ENCODE peak calls at places on chromosomes 1 and 21, in seven cellular contexts. A is brain microvascular endothelial cell; I is coronary artery; S is CD8-positive, alpha-beta T cell; U is kidney epithelial cell; N is AG04450; T is fibroblast of the aortic adventitia. Q is an unnamed sample.

GRCh38 chr1:87151500-87152421 is 176.9 kb upstream of the LMO4 start:
- DNase-seq in A (peak), U (no peak), S (no peak), T (peak), N (peak), I (no peak), Q (peak)

GRCh38 chr1:58447047-58447446 is 99.5 kb downstream of the OMA1 start:
- DNase-seq in N (no peak), U (no peak), A (no peak), I (no peak), T (no peak), S (no peak), Q (no peak)

GRCh38 chr1:229440821-229441537 is 7.1 kb upstream of the ACTA1 start:
- DNase-seq in I (no peak), A (peak), T (peak), N (peak), S (no peak), U (peak), Q (peak)

GRCh38 chr21:45739218-45740087 is 95.9 kb downstream of the PCBP3 start:
- DNase-seq in A (no peak), I (no peak), T (no peak), S (no peak), N (no peak), U (no peak), Q (no peak)

GRCh38 chr1:202289009-202289408 is 52.7 kb downstream of the UBE2T start:
- DNase-seq in I (no peak), U (no peak), T (no peak), N (no peak), A (no peak), S (no peak), Q (no peak)

GRCh38 chr1:1629430-1630190 is 2.4 kb upstream of the MMP23B start:
- DNase-seq in U (no peak), I (peak), A (no peak), S (peak), N (no peak), T (no peak), Q (peak)

GRCh38 chr1:84020151-84020550 is 21.2 kb upstream of the TTLL7 start:
- DNase-seq in A (no peak), N (no peak), T (no peak), S (no peak), U (no peak), I (no peak), Q (no peak)

GRCh38 chr1:214515544-214516433 is 35.6 kb downstream of the PTPN14 start:
- DNase-seq in S (no peak), N (no peak), I (no peak), U (no peak), A (no peak), T (peak), Q (no peak)

GRCh38 chr21:33514234-33514633 is 22.7 kb upstream of the DNAJC28 start:
- DNase-seq in I (no peak), S (no peak), U (no peak), A (no peak), N (no peak), T (peak), Q (no peak)

GRCh38 chr1:224623310-224623714 is 7.2 kb downstream of the CNIH3 start:
- DNase-seq in U (no peak), I (no peak), N (no peak), A (peak), T (no peak), S (no peak), Q (peak)

GRCh38 chr1:173590557-173590956 is 12.3 kb downstream of the SLC9C2 start:
- DNase-seq in S (no peak), N (no peak), I (no peak), A (no peak), T (no peak), U (no peak), Q (no peak)

GRCh38 chr1:23558140-23558871 is 995 bp downstream of the ID3 start:
- DNase-seq in N (no peak), S (peak), T (peak), U (no peak), I (peak), A (no peak), Q (peak)

GRCh38 chr1:91383461-91383860 is 21.2 kb downstream of the HFM1 start:
- DNase-seq in I (no peak), N (no peak), S (no peak), U (no peak), T (peak), A (no peak), Q (no peak)

GRCh38 chr1:214400136-214400535 is 119.2 kb downstream of the SMYD2 start:
- DNase-seq in I (no peak), S (no peak), A (peak), U (no peak), T (no peak), N (no peak), Q (no peak)

GRCh38 chr1:78333426-78334012 is 157.3 kb upstream of the PTGFR start:
- DNase-seq in U (no peak), N (peak), S (no peak), A (peak), I (no peak), T (peak), Q (no peak)

GRCh38 chr1:187817782-187818181 is 989.0 kb downstream of the PLA2G4A start:
- DNase-seq in T (no peak), U (no peak), I (no peak), S (no peak), N (no peak), A (no peak), Q (no peak)

GRCh38 chr1:178490136-178490535 is 6.6 kb downstream of the CLEC20A start:
- DNase-seq in I (no peak), A (no peak), T (no peak), S (peak), U (no peak), N (no peak), Q (no peak)

GRCh38 chr1:182643699-182644098 is 39.5 kb upstream of the RGS16 start:
- DNase-seq in N (no peak), U (no peak), A (no peak), T (no peak), I (no peak), S (no peak), Q (no peak)

GRCh38 chr21:46126321-46127238 is 28.7 kb downstream of the COL6A2 start:
- DNase-seq in I (peak), N (no peak), A (no peak), U (no peak), S (no peak), T (no peak), Q (peak)

GRCh38 chr1:196678510-196678884 is 26.7 kb downstream of the CFH start:
- DNase-seq in N (peak), T (peak), U (peak), I (no peak), S (no peak), A (peak), Q (no peak)

GRCh38 chr1:6148497-6149241 is 31.5 kb downstream of the CHD5 start:
- DNase-seq in S (peak), A (peak), N (no peak), T (no peak), U (no peak), I (no peak), Q (peak)

GRCh38 chr1:209207701-209208286 is 375.7 kb upstream of the CAMK1G start:
- DNase-seq in T (peak), A (peak), S (no peak), U (peak), N (peak), I (no peak), Q (peak)

GRCh38 chr21:42745511-42746239 is 92.3 kb downstream of the PDE9A start:
- DNase-seq in I (no peak), A (no peak), S (peak), U (no peak), T (no peak), N (no peak), Q (peak)

GRCh38 chr1:74395492-74395891 is 116.9 kb downstream of the LRRC53 start:
- DNase-seq in T (no peak), U (peak), S (no peak), I (no peak), A (peak), N (peak), Q (no peak)

GRCh38 chr1:54273092-54273836 is 73.3 kb downstream of the MRPL37 start:
- DNase-seq in A (peak), U (peak), T (peak), S (no peak), I (peak), N (peak), Q (no peak)

GRCh38 chr21:44090332-44090731 is 16.9 kb upstream of the PWP2 start:
- DNase-seq in N (no peak), U (no peak), S (no peak), T (no peak), A (no peak), I (peak), Q (peak)

GRCh38 chr1:43970502-43970901 is 692 bp downstream of the DPH2 start:
- DNase-seq in T (no peak), U (no peak), S (no peak), A (no peak), N (no peak), I (no peak), Q (peak)

GRCh38 chr1:232925421-232926202 is 24.8 kb upstream of the NTPCR start:
- DNase-seq in N (no peak), I (no peak), U (no peak), S (no peak), T (no peak), A (no peak), Q (no peak)
- TF ChIP-seq CTCF in N (no peak), I (no peak), U (no peak), S (no peak), T (no peak), A (no peak), Q (no peak)

GRCh38 chr1:36571106-36571505 is 88.4 kb upstream of the CSF3R start:
- DNase-seq in A (no peak), T (no peak), U (no peak), S (no peak), N (no peak), I (no peak), Q (no peak)

GRCh38 chr1:36572906-36573305 is 90.2 kb upstream of the CSF3R start:
- DNase-seq in T (no peak), U (no peak), A (no peak), N (no peak), S (no peak), I (no peak), Q (no peak)

GRCh38 chr1:36570016-36570415 is 87.3 kb upstream of the CSF3R start:
- DNase-seq in U (no peak), S (no peak), A (no peak), I (peak), T (no peak), N (no peak), Q (no peak)

GRCh38 chr1:36572142-36572715 is 89.5 kb upstream of the CSF3R start:
- DNase-seq in T (no peak), I (no peak), U (no peak), A (no peak), S (no peak), N (no peak), Q (no peak)

GRCh38 chr1:36570478-36571060 is 87.9 kb upstream of the CSF3R start:
- DNase-seq in N (no peak), S (no peak), T (no peak), A (no peak), I (no peak), U (no peak), Q (no peak)
- H3K4me3 ChIP-seq in N (no peak), S (no peak), T (no peak), A (no peak), I (no peak), U (no peak), Q (no peak)

GRCh38 chr1:85850238-85850637 is 142.0 kb upstream of the ZNHIT6 start:
- DNase-seq in U (peak), N (peak), A (peak), S (no peak), T (peak), I (no peak), Q (peak)
- TF ChIP-seq CTCF in U (peak), N (peak), A (peak), S (no peak), T (peak), I (no peak), Q (peak)

GRCh38 chr21:37460196-37460595 is 93.6 kb downstream of the DYRK1A start:
- DNase-seq in U (no peak), A (no peak), S (no peak), I (no peak), N (no peak), T (no peak), Q (no peak)
- H3K4me3 ChIP-seq in U (no peak), A (no peak), S (no peak), I (no peak), N (no peak), T (no peak), Q (no peak)

GRCh38 chr1:177106614-177107365 is 57.7 kb downstream of the ASTN1 start:
- DNase-seq in S (no peak), I (no peak), T (no peak), U (no peak), N (no peak), A (no peak), Q (no peak)

DNA sequence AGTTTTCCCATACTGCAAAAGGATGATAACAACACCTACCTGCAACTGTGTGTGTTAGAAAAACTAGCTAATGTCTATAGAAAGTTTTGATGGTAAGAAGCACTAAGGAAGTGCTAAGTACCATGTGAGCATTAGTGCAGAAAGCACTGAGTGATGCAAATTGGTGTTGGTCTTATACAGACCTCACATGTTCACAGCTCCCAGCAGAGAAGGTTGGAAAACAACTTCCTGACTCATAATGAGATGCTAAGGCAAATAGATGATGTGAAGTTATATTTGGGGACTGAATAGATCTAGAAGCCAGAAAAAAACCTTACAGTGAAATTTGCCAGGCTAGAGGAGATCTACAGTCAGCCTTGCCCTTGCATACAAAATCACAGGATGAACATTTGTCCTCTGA is 61.5 kb downstream of the ASTN1 start:
- DNase-seq in U (no peak), N (no peak), T (no peak), S (no peak), I (no peak), A (no peak), Q (no peak)
- TF ChIP-seq CTCF in U (no peak), N (no peak), T (no peak), S (no peak), I (no peak), A (no peak), Q (no peak)

GRCh38 chr1:204382714-204383083 is 23.0 kb upstream of the PLEKHA6 start:
- DNase-seq in U (no peak), A (no peak), T (no peak), I (no peak), S (no peak), N (no peak), Q (no peak)
- H3K4me3 ChIP-seq in U (no peak), A (no peak), T (no peak), I (peak), S (peak), N (no peak), Q (no peak)

DNA sequence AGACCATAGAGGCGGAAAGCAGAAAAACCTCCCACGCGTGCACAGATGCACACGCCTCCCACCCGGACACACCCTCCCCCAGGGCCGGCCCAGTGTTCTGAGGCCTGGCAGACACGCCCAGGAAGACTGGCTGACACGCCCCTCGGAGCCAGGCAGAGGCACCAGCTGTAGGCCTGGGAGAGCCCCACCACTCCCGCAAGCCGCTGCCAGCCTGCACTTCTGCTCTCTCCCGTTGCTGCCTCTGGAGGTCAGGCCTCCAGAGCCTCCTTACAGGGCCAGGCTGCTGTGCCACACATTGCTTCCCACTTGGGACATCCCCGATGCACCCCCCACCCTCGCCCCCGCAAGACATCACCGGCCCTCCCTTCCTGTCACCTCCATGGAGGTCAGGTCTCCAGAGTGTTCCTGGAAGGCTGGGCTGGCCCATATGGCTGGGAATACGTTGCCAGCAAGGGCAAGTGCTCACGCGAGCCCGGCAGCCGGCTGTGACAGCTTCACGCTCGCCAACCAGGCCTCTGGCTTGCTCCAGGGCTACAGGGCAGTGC is 40.4 kb downstream of the CASZ1 start:
- DNase-seq in N (no peak), I (no peak), T (peak), S (peak), U (peak), A (no peak), Q (no peak)
- TF ChIP-seq CTCF in N (no peak), I (no peak), T (no peak), S (no peak), U (no peak), A (no peak), Q (no peak)

DNA sequence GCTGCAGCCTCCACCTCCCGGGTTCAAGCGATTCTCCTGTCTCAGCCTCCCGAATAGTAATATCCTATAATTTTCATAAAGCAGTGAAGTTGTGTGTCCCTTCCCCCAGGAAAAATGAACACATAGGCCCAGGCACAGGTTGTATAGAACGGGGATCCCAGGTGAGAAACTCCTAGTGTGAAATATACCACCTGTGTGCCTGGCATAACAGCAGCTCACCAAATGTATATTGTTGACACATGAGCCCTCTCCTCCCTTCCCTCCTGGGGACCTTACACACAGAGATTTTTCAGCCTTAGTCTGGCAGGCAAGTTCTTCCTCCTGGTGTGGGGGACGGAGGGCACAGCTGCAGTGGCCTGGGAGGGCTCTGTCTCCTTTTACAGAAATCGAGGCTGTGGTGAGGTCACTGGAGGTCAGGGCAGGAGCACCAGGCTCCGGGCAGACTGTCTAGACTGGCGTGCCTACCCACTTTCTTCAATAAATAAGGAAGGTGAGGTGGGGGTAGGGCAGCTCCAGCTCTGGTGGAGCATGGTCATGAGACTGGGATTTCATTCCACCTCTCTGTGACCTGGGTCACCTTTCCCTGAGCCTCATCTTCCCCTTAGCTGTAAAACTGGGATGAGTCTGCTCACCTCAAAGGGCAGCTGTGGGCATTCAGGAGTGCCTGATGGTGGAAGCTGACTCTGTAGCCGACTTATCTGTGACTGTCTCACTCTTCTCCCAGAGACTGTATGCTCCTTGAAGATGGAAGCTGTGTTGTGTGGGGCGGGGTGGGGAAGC is 14.3 kb downstream of the RCC1 start:
- DNase-seq in A (no peak), T (no peak), N (no peak), U (no peak), S (no peak), I (no peak), Q (peak)
- H3K4me3 ChIP-seq in A (no peak), T (no peak), N (no peak), U (no peak), S (no peak), I (no peak), Q (no peak)

GRCh38 chr1:200990114-200990513 is 33.4 kb downstream of the KIF21B start:
- DNase-seq in I (no peak), U (no peak), S (no peak), N (no peak), A (no peak), T (no peak), Q (no peak)
- TF ChIP-seq CTCF in I (no peak), U (no peak), S (no peak), N (no peak), A (no peak), T (no peak), Q (no peak)

Q was measured in osteoblast.